ENCODE peak calls at places on chromosomes 7 and 10, in five cellular contexts. One of them, this sample, is unnamed.

GRCh38 chr7:47534322-47535032 is 47.4 kb downstream of the TNS3 start:
- DNase-seq in neuronal stem cell: peak; percentile 49
- DNase-seq in mammary epithelial cell: peak; percentile 50
- DNase-seq in A549: peak; percentile 40
- DNase-seq in left lung: no peak
- DNase-seq in this sample: peak; percentile 74

GRCh38 chr7:136685506-136685905 is 182.9 kb upstream of the CHRM2 start:
- DNase-seq in mammary epithelial cell: no peak
- DNase-seq in left lung: no peak
- DNase-seq in neuronal stem cell: no peak
- DNase-seq in A549: no peak
- DNase-seq in this sample: no peak

GRCh38 chr10:51397695-51398094 is 301.7 kb downstream of the CSTF2T start:
- DNase-seq in left lung: no peak
- DNase-seq in neuronal stem cell: no peak
- DNase-seq in mammary epithelial cell: peak; percentile 57
- DNase-seq in A549: no peak
- DNase-seq in this sample: no peak

GRCh38 chr10:62794306-62794705 is 10.2 kb upstream of the ADO start:
- DNase-seq in mammary epithelial cell: peak; percentile 3
- DNase-seq in A549: no peak
- DNase-seq in neuronal stem cell: no peak
- DNase-seq in left lung: no peak
- DNase-seq in this sample: peak; percentile 34

GRCh38 chr10:21049482-21049881 is 152.4 kb upstream of the NEBL start:
- DNase-seq in A549: no peak
- DNase-seq in left lung: no peak
- DNase-seq in mammary epithelial cell: no peak
- DNase-seq in neuronal stem cell: no peak
- DNase-seq in this sample: no peak

GRCh38 chr7:20786779-20787651 is at the start of gene SP8:
- DNase-seq in left lung: no peak
- DNase-seq in neuronal stem cell: peak; percentile 93
- DNase-seq in mammary epithelial cell: peak; percentile 52
- DNase-seq in A549: no peak
- DNase-seq in this sample: peak; percentile 82

GRCh38 chr7:30306977-30307376 is 22.6 kb downstream of the ZNRF2 start:
- DNase-seq in A549: no peak
- DNase-seq in mammary epithelial cell: no peak
- DNase-seq in neuronal stem cell: no peak
- DNase-seq in left lung: no peak
- DNase-seq in this sample: no peak

GRCh38 chr10:56370217-56371113 is 9.4 kb upstream of the ZWINT start:
- DNase-seq in mammary epithelial cell: peak; percentile 30
- DNase-seq in neuronal stem cell: peak; percentile 14
- DNase-seq in left lung: no peak
- DNase-seq in A549: peak; percentile 51
- DNase-seq in this sample: peak; percentile 21

GRCh38 chr7:145957160-145957890 is 159.3 kb upstream of the CNTNAP2 start:
- DNase-seq in mammary epithelial cell: no peak
- DNase-seq in A549: no peak
- DNase-seq in left lung: no peak
- DNase-seq in neuronal stem cell: no peak
- DNase-seq in this sample: no peak

GRCh38 chr10:62183442-62183841 is 85.2 kb downstream of the RTKN2 start:
- DNase-seq in neuronal stem cell: no peak
- DNase-seq in A549: no peak
- DNase-seq in left lung: no peak
- DNase-seq in mammary epithelial cell: peak; percentile 31
- DNase-seq in this sample: no peak

GRCh38 chr10:119197921-119198320 is 9.4 kb upstream of the GRK5 start:
- DNase-seq in mammary epithelial cell: peak; percentile 91
- DNase-seq in left lung: no peak
- DNase-seq in neuronal stem cell: no peak
- DNase-seq in A549: no peak
- DNase-seq in this sample: no peak

GRCh38 chr7:24911213-24911603 is 68.8 kb downstream of the OSBPL3 start:
- DNase-seq in A549: no peak
- DNase-seq in left lung: no peak
- DNase-seq in neuronal stem cell: no peak
- DNase-seq in mammary epithelial cell: no peak
- DNase-seq in this sample: no peak

GRCh38 chr10:72445851-72446250 is 91.1 kb upstream of the DNAJB12 start:
- DNase-seq in neuronal stem cell: no peak
- DNase-seq in mammary epithelial cell: no peak
- DNase-seq in A549: no peak
- DNase-seq in left lung: no peak
- DNase-seq in this sample: no peak

GRCh38 chr10:79547973-79548372 is 12.2 kb downstream of the SFTPA2 start:
- DNase-seq in neuronal stem cell: no peak
- DNase-seq in mammary epithelial cell: no peak
- DNase-seq in A549: no peak
- DNase-seq in left lung: no peak
- DNase-seq in this sample: no peak

GRCh38 chr10:29949411-29950011 is 109.9 kb downstream of the JCAD start:
- DNase-seq in A549: peak; percentile 38
- DNase-seq in left lung: no peak
- DNase-seq in mammary epithelial cell: peak; percentile 92
- DNase-seq in neuronal stem cell: no peak
- DNase-seq in this sample: peak; percentile 23

GRCh38 chr10:108204528-108205313 is 1040.2 kb upstream of the SORCS1 start:
- DNase-seq in left lung: no peak
- DNase-seq in neuronal stem cell: peak; percentile 48
- DNase-seq in A549: peak; percentile 5
- DNase-seq in mammary epithelial cell: peak; percentile 55
- DNase-seq in this sample: peak; percentile 75

GRCh38 chr7:36642414-36642813 is 81.9 kb downstream of the AOAH start:
- DNase-seq in mammary epithelial cell: no peak
- DNase-seq in neuronal stem cell: no peak
- DNase-seq in A549: no peak
- DNase-seq in left lung: no peak
- DNase-seq in this sample: no peak
- H3K4me1 ChIP-seq in mammary epithelial cell: no peaks in the 10 kb centered on the region
- H3K4me1 ChIP-seq in neuronal stem cell: peaks cover 16% of the 10 kb centered on the region
- H3K4me1 ChIP-seq in A549: no peaks in the 10 kb centered on the region
- H3K4me1 ChIP-seq in left lung: no peaks in the 10 kb centered on the region
- H3K4me1 ChIP-seq in this sample: peaks cover 8% of the 10 kb centered on the region

DNA sequence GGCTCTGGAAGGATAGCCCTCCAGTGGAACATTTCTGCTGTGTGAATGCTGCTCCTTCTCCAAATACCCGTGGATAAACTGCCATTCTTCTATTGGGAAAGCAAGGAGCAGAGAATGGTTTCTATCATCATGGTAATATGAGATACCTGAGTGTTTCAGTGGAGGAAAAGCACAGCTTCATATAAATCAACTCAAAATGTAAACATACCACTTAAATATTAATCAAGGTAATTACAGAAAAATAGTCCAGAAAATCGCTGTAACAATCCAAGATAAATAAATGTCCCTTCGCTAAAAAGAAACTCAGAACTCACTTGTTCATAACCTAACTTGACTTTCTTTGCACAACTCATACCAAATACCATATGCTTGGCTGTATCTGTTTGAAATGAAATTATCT is 635.8 kb downstream of the PARD3 start:
- DNase-seq in left lung: no peak
- DNase-seq in A549: no peak
- DNase-seq in neuronal stem cell: no peak
- DNase-seq in mammary epithelial cell: no peak
- DNase-seq in this sample: no peak
- H3K4me1 ChIP-seq in left lung: no peaks in the 10 kb centered on the region
- H3K4me1 ChIP-seq in A549: peaks cover 14% of the 10 kb centered on the region
- H3K4me1 ChIP-seq in neuronal stem cell: peaks cover 17% of the 10 kb centered on the region
- H3K4me1 ChIP-seq in mammary epithelial cell: no peaks in the 10 kb centered on the region
- H3K4me1 ChIP-seq in this sample: no peaks in the 10 kb centered on the region

DNA sequence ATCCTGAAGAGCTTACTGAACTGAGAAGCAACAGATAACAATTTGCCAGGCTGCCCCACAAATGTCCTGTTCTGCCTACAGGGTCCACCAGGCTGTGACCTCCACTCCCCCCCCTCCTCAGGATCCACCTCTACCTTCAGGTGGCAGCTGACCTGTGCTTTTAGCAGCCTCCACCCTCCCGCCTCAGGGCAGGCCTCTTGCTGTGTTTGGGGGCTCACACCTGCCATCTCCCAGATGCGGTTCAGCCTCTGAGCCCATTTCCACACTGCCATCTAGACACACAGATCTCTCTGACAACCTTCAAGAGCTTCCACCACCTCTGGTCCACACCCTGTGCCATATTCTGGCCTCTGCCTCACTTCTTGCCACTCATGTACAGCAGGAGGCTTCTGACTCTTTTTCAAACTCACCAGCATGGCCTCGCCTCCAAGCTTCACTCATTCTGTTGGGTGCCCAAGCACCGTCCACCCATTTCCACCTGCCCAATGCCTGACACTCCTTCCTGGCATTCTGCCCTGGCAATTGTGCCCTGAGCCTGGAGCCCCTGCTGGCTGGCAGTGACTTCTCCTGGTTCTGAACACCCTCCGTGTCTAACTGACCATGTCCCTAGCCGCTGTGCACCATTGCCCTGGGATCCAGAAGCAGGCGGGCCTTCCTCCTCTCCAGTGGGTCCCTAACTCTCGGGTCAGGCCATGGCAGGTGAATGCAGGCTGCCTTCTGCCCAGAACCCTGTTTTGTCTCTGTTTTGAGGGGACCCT is 18.4 kb downstream of the TMEM72 start:
- DNase-seq in mammary epithelial cell: no peak
- DNase-seq in neuronal stem cell: no peak
- DNase-seq in left lung: peak; percentile 31
- DNase-seq in A549: no peak
- DNase-seq in this sample: no peak
- H3K4me1 ChIP-seq in mammary epithelial cell: no peaks in the 10 kb centered on the region
- H3K4me1 ChIP-seq in neuronal stem cell: peaks cover 9% of the 10 kb centered on the region
- H3K4me1 ChIP-seq in left lung: no peaks in the 10 kb centered on the region
- H3K4me1 ChIP-seq in A549: no peaks in the 10 kb centered on the region
- H3K4me1 ChIP-seq in this sample: no peaks in the 10 kb centered on the region

GRCh38 chr10:17060289-17060688 is 69.3 kb downstream of the CUBN start:
- DNase-seq in A549: no peak
- DNase-seq in neuronal stem cell: no peak
- DNase-seq in mammary epithelial cell: no peak
- DNase-seq in left lung: no peak
- DNase-seq in this sample: no peak

GRCh38 chr10:17059197-17059688 is 70.4 kb downstream of the CUBN start:
- DNase-seq in mammary epithelial cell: peak; percentile 43
- DNase-seq in A549: peak; percentile 10
- DNase-seq in left lung: no peak
- DNase-seq in neuronal stem cell: no peak
- DNase-seq in this sample: peak; percentile 61

GRCh38 chr10:17062009-17062408 is 67.6 kb downstream of the CUBN start:
- DNase-seq in neuronal stem cell: no peak
- DNase-seq in A549: peak; percentile 11
- DNase-seq in mammary epithelial cell: peak; percentile 85
- DNase-seq in left lung: no peak
- DNase-seq in this sample: no peak

GRCh38 chr10:17062493-17063487 is 66.8 kb downstream of the CUBN start:
- DNase-seq in neuronal stem cell: no peak
- DNase-seq in left lung: no peak
- DNase-seq in mammary epithelial cell: peak; percentile 94
- DNase-seq in A549: peak; percentile 83
- DNase-seq in this sample: peak; percentile 70

DNA sequence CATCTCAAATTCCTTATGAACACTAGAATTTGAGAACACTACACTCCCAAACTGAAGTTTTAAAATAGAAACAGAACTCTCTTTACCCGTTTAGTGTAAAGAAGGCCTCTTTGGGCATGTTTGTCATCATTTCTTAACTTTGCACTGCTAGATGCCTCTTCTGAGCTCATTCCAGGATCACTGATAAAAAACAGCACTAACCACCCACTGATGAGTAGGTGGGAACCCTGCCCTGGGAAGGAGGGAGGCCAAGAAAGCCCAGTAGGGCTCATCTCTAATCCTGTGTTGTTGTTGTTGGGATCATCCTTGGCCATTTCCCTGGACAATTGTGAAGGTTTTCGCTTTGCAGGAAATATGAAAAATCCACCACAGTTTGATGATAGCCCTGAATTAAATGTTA is 68.2 kb downstream of the CUBN start:
- DNase-seq in left lung: no peak
- DNase-seq in neuronal stem cell: no peak
- DNase-seq in A549: no peak
- DNase-seq in mammary epithelial cell: no peak
- DNase-seq in this sample: no peak
- H3K4me1 ChIP-seq in left lung: peaks cover 8% of the 10 kb centered on the region
- H3K4me1 ChIP-seq in neuronal stem cell: no peaks in the 10 kb centered on the region
- H3K4me1 ChIP-seq in A549: peaks cover 37% of the 10 kb centered on the region
- H3K4me1 ChIP-seq in mammary epithelial cell: peaks cover 43% of the 10 kb centered on the region
- H3K4me1 ChIP-seq in this sample: peaks cover 48% of the 10 kb centered on the region

DNA sequence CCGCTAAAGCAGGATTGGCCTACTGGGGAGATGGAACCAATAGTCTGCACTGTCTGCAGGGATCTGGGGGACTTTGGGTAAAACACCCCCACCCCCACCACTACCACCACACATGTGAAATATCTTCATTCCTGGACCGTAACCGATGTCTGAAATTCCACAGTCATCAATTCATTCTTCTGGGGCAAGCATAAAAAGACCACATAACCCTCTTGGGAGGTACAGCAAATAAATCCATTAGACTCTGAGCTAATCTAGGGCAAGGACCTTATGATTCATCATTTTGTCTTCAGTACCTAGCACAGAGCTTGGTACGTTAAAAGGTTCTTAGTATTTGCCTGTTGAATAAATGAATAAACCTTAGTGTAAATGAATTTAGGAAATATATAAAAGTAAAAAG is 307.8 kb downstream of the GPAM start:
- DNase-seq in left lung: no peak
- DNase-seq in A549: no peak
- DNase-seq in neuronal stem cell: no peak
- DNase-seq in mammary epithelial cell: no peak
- DNase-seq in this sample: no peak
- H3K4me1 ChIP-seq in left lung: no peaks in the 10 kb centered on the region
- H3K4me1 ChIP-seq in A549: no peaks in the 10 kb centered on the region
- H3K4me1 ChIP-seq in neuronal stem cell: no peaks in the 10 kb centered on the region
- H3K4me1 ChIP-seq in mammary epithelial cell: no peaks in the 10 kb centered on the region
- H3K4me1 ChIP-seq in this sample: no peaks in the 10 kb centered on the region

DNA sequence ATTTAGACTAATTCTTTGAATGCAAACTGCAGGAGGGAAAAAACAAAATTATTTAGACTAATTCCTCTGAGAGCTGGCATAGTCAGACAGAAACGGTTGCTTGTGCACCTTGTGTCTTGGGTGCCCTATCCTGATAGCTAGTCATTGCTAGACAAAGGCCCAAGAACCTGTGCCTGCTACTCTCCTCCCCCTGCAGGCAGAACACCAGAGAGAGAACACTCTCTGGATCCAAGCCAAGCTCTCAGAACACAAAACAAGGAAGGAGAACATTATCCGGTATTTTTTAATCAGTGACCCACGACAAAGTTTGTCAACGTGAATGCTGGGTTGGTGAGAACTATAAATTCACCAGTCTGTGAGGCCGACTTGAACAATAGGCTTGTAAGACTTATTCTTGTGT is 18.9 kb upstream of the PPP1R9A start:
- DNase-seq in left lung: no peak
- DNase-seq in A549: peak; percentile 47
- DNase-seq in neuronal stem cell: no peak
- DNase-seq in mammary epithelial cell: peak; percentile 8
- DNase-seq in this sample: peak; percentile 24
- H3K4me1 ChIP-seq in left lung: no peaks in the 10 kb centered on the region
- H3K4me1 ChIP-seq in A549: no peaks in the 10 kb centered on the region
- H3K4me1 ChIP-seq in neuronal stem cell: no peaks in the 10 kb centered on the region
- H3K4me1 ChIP-seq in mammary epithelial cell: no peaks in the 10 kb centered on the region
- H3K4me1 ChIP-seq in this sample: no peaks in the 10 kb centered on the region

GRCh38 chr7:44636041-44636580 is 29.7 kb downstream of the OGDH start:
- DNase-seq in neuronal stem cell: no peak
- DNase-seq in mammary epithelial cell: no peak
- DNase-seq in A549: no peak
- DNase-seq in left lung: no peak
- DNase-seq in this sample: no peak
- H3K4me1 ChIP-seq in neuronal stem cell: peaks cover 6% of the 10 kb centered on the region
- H3K4me1 ChIP-seq in mammary epithelial cell: peaks cover 55% of the 10 kb centered on the region
- H3K4me1 ChIP-seq in A549: peaks cover 51% of the 10 kb centered on the region
- H3K4me1 ChIP-seq in left lung: peaks cover 71% of the 10 kb centered on the region
- H3K4me1 ChIP-seq in this sample: peaks cover 69% of the 10 kb centered on the region